ENCODE peak calls at places on chromosomes 2 and 18, in five cellular contexts. One of them, this sample, is unnamed.

GRCh38 chr18:10032331-10032979 is 118.6 kb downstream of the VAPA start:
- DNase-seq in foreskin fibroblast: no peak
- DNase-seq in mesothelial cell of epicardium: no peak
- DNase-seq in choroid plexus epithelial cell: no peak
- DNase-seq in HFF-Myc: no peak
- DNase-seq in this sample: no peak

GRCh38 chr18:77716282-77716681 is 466.6 kb downstream of the GALR1 start:
- DNase-seq in foreskin fibroblast: no peak
- DNase-seq in mesothelial cell of epicardium: no peak
- DNase-seq in choroid plexus epithelial cell: no peak
- DNase-seq in HFF-Myc: no peak
- DNase-seq in this sample: no peak

GRCh38 chr2:207711750-207712487 is 479 bp downstream of the CCNYL1 start:
- DNase-seq in foreskin fibroblast: peak
- DNase-seq in mesothelial cell of epicardium: no peak
- DNase-seq in choroid plexus epithelial cell: peak
- DNase-seq in HFF-Myc: no peak
- DNase-seq in this sample: peak

GRCh38 chr2:118853129-118853640 is 5.7 kb upstream of the EN1 start:
- DNase-seq in foreskin fibroblast: no peak
- DNase-seq in mesothelial cell of epicardium: no peak
- DNase-seq in choroid plexus epithelial cell: no peak
- DNase-seq in HFF-Myc: no peak
- DNase-seq in this sample: no peak

GRCh38 chr2:29317801-29318485 is 202.7 kb downstream of the CLIP4 start:
- DNase-seq in foreskin fibroblast: no peak
- DNase-seq in mesothelial cell of epicardium: no peak
- DNase-seq in choroid plexus epithelial cell: no peak
- DNase-seq in HFF-Myc: no peak
- DNase-seq in this sample: no peak

GRCh38 chr2:119724656-119725485 is 34.9 kb upstream of the PTPN4 start:
- DNase-seq in foreskin fibroblast: no peak
- DNase-seq in mesothelial cell of epicardium: no peak
- DNase-seq in choroid plexus epithelial cell: no peak
- DNase-seq in HFF-Myc: no peak
- DNase-seq in this sample: no peak

GRCh38 chr2:144660518-144661316 is 140.8 kb upstream of the ZEB2 start:
- DNase-seq in foreskin fibroblast: no peak
- DNase-seq in mesothelial cell of epicardium: no peak
- DNase-seq in choroid plexus epithelial cell: peak
- DNase-seq in HFF-Myc: no peak
- DNase-seq in this sample: peak

GRCh38 chr18:5057348-5058012 is 139.6 kb downstream of the AKAIN1 start:
- DNase-seq in foreskin fibroblast: no peak
- DNase-seq in mesothelial cell of epicardium: peak
- DNase-seq in choroid plexus epithelial cell: peak
- DNase-seq in HFF-Myc: no peak
- DNase-seq in this sample: peak

GRCh38 chr2:206158563-206159345 is 490 bp downstream of the NDUFS1 start:
- DNase-seq in foreskin fibroblast: no peak
- DNase-seq in mesothelial cell of epicardium: no peak
- DNase-seq in choroid plexus epithelial cell: peak
- DNase-seq in HFF-Myc: no peak
- DNase-seq in this sample: no peak

GRCh38 chr2:171529914-171530313 is 7.6 kb downstream of the CYBRD1 start:
- DNase-seq in foreskin fibroblast: no peak
- DNase-seq in mesothelial cell of epicardium: no peak
- DNase-seq in choroid plexus epithelial cell: peak
- DNase-seq in HFF-Myc: no peak
- DNase-seq in this sample: no peak

GRCh38 chr2:212032032-212032431 is 506.6 kb downstream of the ERBB4 start:
- DNase-seq in foreskin fibroblast: peak
- DNase-seq in mesothelial cell of epicardium: no peak
- DNase-seq in choroid plexus epithelial cell: peak
- DNase-seq in HFF-Myc: no peak
- DNase-seq in this sample: peak

GRCh38 chr2:222862068-222862914 is 1.5 kb downstream of the ACSL3 start:
- DNase-seq in foreskin fibroblast: no peak
- DNase-seq in mesothelial cell of epicardium: no peak
- DNase-seq in choroid plexus epithelial cell: peak
- DNase-seq in HFF-Myc: no peak
- DNase-seq in this sample: peak

DNA sequence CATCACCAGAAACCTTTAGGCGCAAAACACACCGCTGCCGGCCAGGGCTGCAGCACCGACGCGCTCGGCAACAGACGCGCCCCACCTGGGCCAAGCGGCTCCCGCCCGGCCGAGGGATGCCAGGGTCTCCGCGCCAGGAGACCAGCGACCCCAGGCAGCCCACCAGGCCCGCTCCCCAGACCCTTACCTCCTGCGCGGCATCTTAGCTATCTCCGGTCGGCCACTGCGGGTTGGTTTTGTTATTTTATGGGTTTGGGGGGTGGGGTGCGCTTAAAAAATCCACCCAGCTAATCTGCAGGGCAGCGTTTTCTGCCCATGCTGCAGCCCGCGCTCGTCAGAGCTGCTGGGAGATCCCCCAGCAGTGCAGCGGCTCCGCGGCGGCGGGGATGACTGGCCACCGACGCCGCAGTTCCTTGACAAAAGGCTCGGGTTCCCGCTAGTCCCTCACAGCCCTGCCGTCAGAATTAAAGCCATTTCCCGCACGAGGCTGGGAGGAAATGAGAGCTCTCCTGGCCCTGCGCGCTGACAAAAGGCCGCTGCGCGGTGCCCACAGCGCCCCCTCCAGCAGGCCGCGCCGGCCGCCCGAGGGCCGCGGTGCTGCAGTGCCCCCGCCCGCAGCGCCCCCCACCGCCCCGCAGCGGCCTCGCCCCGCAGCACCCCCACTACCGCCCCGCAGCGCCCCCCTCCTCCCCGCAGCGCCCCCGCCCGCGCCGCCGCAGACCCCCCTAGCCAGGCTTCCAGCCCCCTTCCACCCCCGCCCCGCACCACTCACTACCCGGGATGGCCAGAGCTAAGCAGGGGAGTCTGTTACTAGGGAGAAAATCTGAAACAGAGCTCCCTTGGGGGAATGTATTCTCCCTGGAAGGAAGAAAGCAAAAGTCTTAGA is at the start of gene ADD2:
- DNase-seq in foreskin fibroblast: no peak
- DNase-seq in mesothelial cell of epicardium: peak
- DNase-seq in choroid plexus epithelial cell: no peak
- DNase-seq in HFF-Myc: no peak
- DNase-seq in this sample: peak
- TF ChIP-seq CTCF in foreskin fibroblast: no peak
- TF ChIP-seq CTCF in mesothelial cell of epicardium: no peak
- TF ChIP-seq CTCF in choroid plexus epithelial cell: no peak
- TF ChIP-seq CTCF in HFF-Myc: peak
- TF ChIP-seq CTCF in this sample: no peak

GRCh38 chr2:38524580-38524979 is 78.1 kb downstream of the HNRNPLL start:
- DNase-seq in foreskin fibroblast: no peak
- DNase-seq in mesothelial cell of epicardium: no peak
- DNase-seq in choroid plexus epithelial cell: no peak
- DNase-seq in HFF-Myc: no peak
- DNase-seq in this sample: no peak

GRCh38 chr2:38521835-38522234 is 80.9 kb downstream of the HNRNPLL start:
- DNase-seq in foreskin fibroblast: no peak
- DNase-seq in mesothelial cell of epicardium: no peak
- DNase-seq in choroid plexus epithelial cell: no peak
- DNase-seq in HFF-Myc: no peak
- DNase-seq in this sample: no peak

GRCh38 chr2:38526195-38526594 is 76.5 kb downstream of the HNRNPLL start:
- DNase-seq in foreskin fibroblast: peak
- DNase-seq in mesothelial cell of epicardium: no peak
- DNase-seq in choroid plexus epithelial cell: peak
- DNase-seq in HFF-Myc: no peak
- DNase-seq in this sample: peak

GRCh38 chr2:38522754-38523349 is 79.9 kb downstream of the HNRNPLL start:
- DNase-seq in foreskin fibroblast: no peak
- DNase-seq in mesothelial cell of epicardium: no peak
- DNase-seq in choroid plexus epithelial cell: peak
- DNase-seq in HFF-Myc: no peak
- DNase-seq in this sample: no peak

GRCh38 chr2:38523728-38524437 is 78.8 kb downstream of the HNRNPLL start:
- DNase-seq in foreskin fibroblast: no peak
- DNase-seq in mesothelial cell of epicardium: no peak
- DNase-seq in choroid plexus epithelial cell: no peak
- DNase-seq in HFF-Myc: no peak
- DNase-seq in this sample: no peak
- TF ChIP-seq CTCF in foreskin fibroblast: peak
- TF ChIP-seq CTCF in mesothelial cell of epicardium: no peak
- TF ChIP-seq CTCF in choroid plexus epithelial cell: peak
- TF ChIP-seq CTCF in HFF-Myc: peak
- TF ChIP-seq CTCF in this sample: no peak

DNA sequence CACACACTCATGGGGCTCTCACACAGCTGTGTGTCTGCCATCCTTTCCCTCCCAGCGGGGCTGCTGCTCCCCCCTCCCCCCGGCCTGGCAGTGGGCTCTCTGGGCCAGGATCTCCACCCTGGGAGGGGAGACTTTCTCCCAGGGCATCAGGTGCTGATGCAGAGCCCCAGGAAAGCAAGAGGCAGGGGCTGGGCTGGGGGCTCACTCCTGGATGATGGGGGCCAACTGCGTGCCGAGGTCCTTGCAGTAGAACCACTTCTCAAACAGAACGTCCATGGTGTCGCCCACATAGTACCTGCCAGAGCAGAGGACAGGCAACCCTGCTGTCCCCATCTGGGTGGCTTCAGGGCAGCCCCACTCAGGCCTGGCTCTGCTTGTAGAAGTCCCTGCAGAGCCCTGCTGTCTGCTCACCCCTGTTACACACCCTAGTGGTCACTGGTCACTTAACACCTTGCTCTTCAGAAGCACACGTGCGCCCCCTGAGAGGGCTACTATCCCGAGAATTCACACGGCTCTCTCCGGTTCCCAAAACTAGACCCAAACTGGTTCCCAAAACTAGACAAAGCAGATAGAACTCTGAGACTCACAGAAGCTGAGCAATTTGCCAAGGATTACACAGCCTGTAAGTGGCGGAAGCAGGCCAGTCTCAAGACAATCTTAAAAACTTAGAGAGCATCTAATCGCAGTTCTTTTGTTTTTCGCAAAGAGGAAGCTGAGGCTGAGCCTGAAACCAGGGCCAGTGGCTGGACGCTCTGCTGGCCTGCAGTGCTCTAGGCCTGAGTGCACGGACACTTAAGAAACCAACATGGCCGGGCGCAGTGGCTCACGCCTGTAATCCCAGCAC is 6.6 kb upstream of the OXER1 start:
- DNase-seq in foreskin fibroblast: no peak
- DNase-seq in mesothelial cell of epicardium: no peak
- DNase-seq in choroid plexus epithelial cell: peak
- DNase-seq in HFF-Myc: no peak
- DNase-seq in this sample: peak
- TF ChIP-seq CTCF in foreskin fibroblast: peak
- TF ChIP-seq CTCF in mesothelial cell of epicardium: no peak
- TF ChIP-seq CTCF in choroid plexus epithelial cell: peak
- TF ChIP-seq CTCF in HFF-Myc: peak
- TF ChIP-seq CTCF in this sample: peak

GRCh38 chr2:65553504-65554074 is 121.2 kb upstream of the SPRED2 start:
- DNase-seq in foreskin fibroblast: no peak
- DNase-seq in mesothelial cell of epicardium: no peak
- DNase-seq in choroid plexus epithelial cell: no peak
- DNase-seq in HFF-Myc: no peak
- DNase-seq in this sample: no peak
- TF ChIP-seq CTCF in foreskin fibroblast: no peak
- TF ChIP-seq CTCF in mesothelial cell of epicardium: peak
- TF ChIP-seq CTCF in choroid plexus epithelial cell: no peak
- TF ChIP-seq CTCF in HFF-Myc: no peak
- TF ChIP-seq CTCF in this sample: no peak

GRCh38 chr2:65382323-65382722 is 50.1 kb downstream of the SPRED2 start:
- DNase-seq in foreskin fibroblast: no peak
- DNase-seq in mesothelial cell of epicardium: no peak
- DNase-seq in choroid plexus epithelial cell: no peak
- DNase-seq in HFF-Myc: no peak
- DNase-seq in this sample: no peak
- TF ChIP-seq CTCF in foreskin fibroblast: no peak
- TF ChIP-seq CTCF in mesothelial cell of epicardium: no peak
- TF ChIP-seq CTCF in choroid plexus epithelial cell: peak
- TF ChIP-seq CTCF in HFF-Myc: no peak
- TF ChIP-seq CTCF in this sample: no peak